ENCODE peak calls at places on chromosomes 7 and 10, in eight cellular contexts. M is T-cell, N is Caki2, H is uterus, J is T-helper 9 cell, Z is fibroblast of the aortic adventitia, W is T-helper 17 cell, C is frontal cortex. Q is an unnamed sample.

GRCh38 chr7:1544178-1544895 is 11.7 kb downstream of the TMEM184A start:
- DNase-seq in Z (peak; percentile 25), M (no peak), H (no peak), W (no peak), J (no peak), N (no peak), C (no peak), Q (no peak)

GRCh38 chr10:76583711-76584161 is 1053.9 kb downstream of the KCNMA1 start:
- DNase-seq in Z (peak; percentile 93), M (no peak), W (no peak), J (no peak), N (peak; percentile 84), C (no peak), H (no peak), Q (no peak)

GRCh38 chr7:24469118-24469517 is 104.1 kb upstream of the PALS2 start:
- DNase-seq in N (no peak), H (no peak), J (no peak), M (no peak), Z (no peak), C (no peak), W (no peak), Q (no peak)

GRCh38 chr7:157771-158251 is 34.6 kb upstream of the FAM20C start:
- DNase-seq in C (no peak), M (no peak), W (no peak), Z (no peak), N (no peak), H (no peak), J (no peak), Q (no peak)

GRCh38 chr7:33186187-33186586 is 56.8 kb downstream of the BBS9 start:
- DNase-seq in W (no peak), J (no peak), C (no peak), H (no peak), Z (peak; percentile 69), M (no peak), N (no peak), Q (no peak)

GRCh38 chr10:4810093-4810492 is 15.9 kb upstream of the AKR1E2 start:
- DNase-seq in W (no peak), C (no peak), H (no peak), J (no peak), Z (peak; percentile 65), N (peak; percentile 92), M (no peak), Q (no peak)

GRCh38 chr10:96856317-96856716 is 24.2 kb downstream of the LCOR start:
- DNase-seq in J (no peak), W (no peak), C (no peak), H (no peak), Z (no peak), M (no peak), N (no peak), Q (no peak)

GRCh38 chr7:39811161-39811614 is 138.9 kb upstream of the CDK13 start:
- DNase-seq in N (no peak), J (no peak), H (no peak), W (no peak), Z (peak; percentile 60), C (no peak), M (no peak), Q (no peak)

GRCh38 chr7:128742206-128742605 is 3.0 kb downstream of the CALU start:
- DNase-seq in J (no peak), W (no peak), N (no peak), M (no peak), C (no peak), H (no peak), Z (peak; percentile 95), Q (no peak)

GRCh38 chr10:129046074-129046681 is 420.9 kb upstream of the MGMT start:
- DNase-seq in N (no peak), J (no peak), Z (peak; percentile 86), W (no peak), M (no peak), C (no peak), H (no peak), Q (no peak)

GRCh38 chr7:5631185-5631584 is 150.3 kb downstream of the RNF216 start:
- DNase-seq in N (no peak), M (no peak), H (no peak), C (no peak), Z (no peak), J (no peak), W (no peak), Q (no peak)

GRCh38 chr7:13920053-13920697 is 69.3 kb downstream of the ETV1 start:
- DNase-seq in W (no peak), N (peak; percentile 98), C (no peak), H (no peak), J (no peak), M (no peak), Z (peak; percentile 97), Q (no peak)

GRCh38 chr10:18312385-18313145 is 172.3 kb downstream of the CACNB2 start:
- DNase-seq in H (no peak), N (peak; percentile 19), W (no peak), Z (peak; percentile 71), C (peak; percentile 44), J (no peak), M (no peak), Q (no peak)

GRCh38 chr10:35412900-35413491 is 76.7 kb downstream of the CCNY start:
- DNase-seq in C (no peak), J (no peak), M (no peak), H (no peak), N (no peak), Z (peak; percentile 36), W (no peak), Q (no peak)

GRCh38 chr7:26397786-26398435 is 106.2 kb downstream of the SNX10 start:
- DNase-seq in H (no peak), C (peak; percentile 16), J (no peak), W (no peak), Z (no peak), M (no peak), N (no peak), Q (no peak)

GRCh38 chr7:115410427-115410805 is 488.5 kb downstream of the MDFIC start:
- DNase-seq in H (no peak), C (no peak), Z (no peak), M (no peak), J (no peak), N (no peak), W (no peak), Q (no peak)

GRCh38 chr7:141369422-141369821 is 181.8 kb upstream of the AGK start:
- DNase-seq in W (no peak), C (no peak), J (no peak), M (no peak), Z (no peak), N (no peak), H (no peak), Q (no peak)

GRCh38 chr7:35482231-35482630 is 212.7 kb downstream of the HERPUD2 start:
- DNase-seq in J (no peak), N (no peak), H (no peak), Z (no peak), W (no peak), C (no peak), M (no peak), Q (no peak)

GRCh38 chr10:25061711-25062455 is 45.5 kb downstream of the THNSL1 start:
- DNase-seq in H (no peak), M (no peak), W (no peak), Z (peak; percentile 68), J (no peak), C (no peak), N (peak; percentile 57), Q (no peak)

GRCh38 chr10:124058346-124059003 is 34.9 kb downstream of the CHST15 start:
- DNase-seq in Z (no peak), N (no peak), M (no peak), J (no peak), H (no peak), W (no peak), C (no peak), Q (no peak)

GRCh38 chr10:123997486-123998196 is 95.8 kb downstream of the CHST15 start:
- DNase-seq in C (peak; percentile 23), Z (peak; percentile 98), N (peak; percentile 79), J (no peak), M (no peak), H (no peak), W (no peak), Q (no peak)

GRCh38 chr10:11237571-11237970 is 219.9 kb downstream of the CELF2 start:
- DNase-seq in W (no peak), Z (no peak), C (no peak), N (no peak), M (peak; percentile 45), J (no peak), H (no peak), Q (peak; percentile 78)

Q was measured in activated effector memory CD4-positive, alpha-beta T cell treated with anti-CD3 and anti-CD28 coated beads, Interleukin-2, amount 50 U/mL, for 16 hours.